ENCODE peak calls at places on chromosomes 3 and 15, in ten cellular contexts. M is heart right ventricle, L is left lung, Z is SK-N-SH, D is body of pancreas, F is heart left ventricle, T is A549, C is IMR-90, H is cardiac fibroblast, E is SJSA1. Q is an unnamed sample.

GRCh38 chr15:93018574-93018973 is 70.4 kb downstream of the RGMA start:
- DNase-seq in H (peak), D (no peak), Z (no peak), L (no peak), M (no peak), F (no peak), C (no peak), E (no peak), T (peak), Q (no peak)

GRCh38 chr15:36358094-36358961 is 221.1 kb upstream of the CDIN1 start:
- DNase-seq in E (peak), C (peak), F (no peak), Z (no peak), L (no peak), T (no peak), D (no peak), H (peak), M (no peak), Q (no peak)

GRCh38 chr15:22868495-22868894 is 30.0 kb downstream of the NIPA2 start:
- DNase-seq in D (no peak), M (no peak), Z (no peak), C (no peak), F (no peak), T (no peak), H (no peak), E (no peak), L (no peak), Q (no peak)

GRCh38 chr3:69008980-69009379 is 4.5 kb downstream of the EOGT start:
- DNase-seq in T (no peak), Z (no peak), E (no peak), F (no peak), L (no peak), M (no peak), D (no peak), H (peak), C (no peak), Q (no peak)

GRCh38 chr15:79003301-79003700 is 58.5 kb upstream of the CTSH start:
- DNase-seq in T (no peak), F (no peak), Z (no peak), H (no peak), D (no peak), L (no peak), M (no peak), E (no peak), C (peak), Q (no peak)

GRCh38 chr3:12476238-12476897 is 7.9 kb upstream of the TSEN2 start:
- DNase-seq in D (no peak), E (no peak), F (no peak), L (no peak), H (peak), M (no peak), Z (no peak), T (peak), C (peak), Q (no peak)

GRCh38 chr3:632571-633170 is 436.1 kb downstream of the CHL1 start:
- DNase-seq in F (no peak), M (no peak), C (peak), D (peak), L (no peak), Z (peak), E (no peak), H (peak), T (peak), Q (peak)

GRCh38 chr15:87669846-87670245 is 586.7 kb downstream of the NTRK3 start:
- DNase-seq in T (no peak), H (no peak), M (no peak), F (no peak), C (no peak), L (no peak), D (no peak), E (no peak), Z (no peak), Q (no peak)

GRCh38 chr15:93026359-93026758 is 62.7 kb downstream of the RGMA start:
- DNase-seq in M (no peak), T (no peak), Z (no peak), C (no peak), E (no peak), H (no peak), F (no peak), L (no peak), D (no peak), Q (no peak)

GRCh38 chr3:31848921-31849320 is 132.1 kb downstream of the OSBPL10 start:
- DNase-seq in M (no peak), T (no peak), H (no peak), E (no peak), L (no peak), F (no peak), Z (no peak), D (no peak), C (no peak), Q (no peak)

GRCh38 chr3:42755681-42756578 is 17.1 kb downstream of the CCDC13 start:
- DNase-seq in D (no peak), M (no peak), E (peak), C (peak), Z (peak), L (no peak), T (peak), F (no peak), H (peak), Q (no peak)

GRCh38 chr15:61195116-61196002 is 33.7 kb downstream of the RORA start:
- DNase-seq in E (peak), F (no peak), T (peak), L (no peak), C (peak), D (no peak), H (peak), Z (peak), M (no peak), Q (peak)

GRCh38 chr15:25909325-25909724 is 46.2 kb upstream of the ATP10A start:
- DNase-seq in L (peak), F (no peak), T (no peak), E (no peak), C (no peak), Z (no peak), D (no peak), M (no peak), H (no peak), Q (no peak)

GRCh38 chr3:107990433-107990832 is 100.4 kb downstream of the CD47 start:
- DNase-seq in Z (no peak), H (no peak), F (no peak), L (no peak), T (no peak), M (no peak), E (no peak), D (no peak), C (no peak), Q (no peak)

GRCh38 chr3:140736863-140737460 is 59.1 kb downstream of the TRIM42 start:
- DNase-seq in E (peak), F (peak), H (peak), T (peak), C (no peak), L (no peak), Z (peak), M (peak), D (peak), Q (peak)

GRCh38 chr15:30990451-30991300 is 752 bp downstream of the MTMR10 start:
- DNase-seq in Z (no peak), C (peak), E (no peak), H (peak), T (no peak), D (no peak), M (no peak), L (no peak), F (no peak), Q (no peak)

GRCh38 chr15:64619880-64620839 is 155.2 kb downstream of the RBPMS2 start:
- DNase-seq in H (peak), T (peak), Z (no peak), F (no peak), L (no peak), M (no peak), C (peak), E (no peak), D (no peak), Q (no peak)

GRCh38 chr3:61877359-61877770 is 316.0 kb downstream of the PTPRG start:
- DNase-seq in F (no peak), D (no peak), T (no peak), H (peak), E (no peak), L (no peak), M (no peak), C (no peak), Z (no peak), Q (no peak)

GRCh38 chr3:26106119-26106690 is 316.3 kb downstream of the OXSM start:
- DNase-seq in F (peak), L (no peak), H (no peak), D (no peak), Z (no peak), T (no peak), C (no peak), M (no peak), E (no peak), Q (no peak)

GRCh38 chr3:12822725-12823373 is 18.5 kb downstream of the RPL32 start:
- DNase-seq in H (peak), F (no peak), Z (no peak), E (no peak), M (no peak), L (no peak), C (peak), D (no peak), T (peak), Q (no peak)

GRCh38 chr3:66809579-66809958 is 188.5 kb upstream of the KBTBD8 start:
- DNase-seq in E (no peak), D (no peak), C (no peak), M (no peak), L (no peak), Z (no peak), H (no peak), F (no peak), T (no peak), Q (no peak)

GRCh38 chr3:67790043-67790442 is 135.6 kb upstream of the SUCLG2 start:
- DNase-seq in L (no peak), T (peak), E (peak), F (no peak), M (peak), H (peak), C (peak), D (peak), Z (peak), Q (no peak)

GRCh38 chr15:68994149-68994548 is 20.3 kb upstream of the NOX5 start:
- DNase-seq in F (no peak), L (no peak), H (peak), M (no peak), D (no peak), Z (no peak), E (peak), T (no peak), C (peak), Q (no peak)

GRCh38 chr15:40029979-40030893 is 8.7 kb downstream of the SRP14 start:
- DNase-seq in E (no peak), C (peak), Z (no peak), D (peak), M (no peak), F (no peak), T (peak), L (no peak), H (peak), Q (no peak)

GRCh38 chr15:42385206-42385979 is 26.1 kb downstream of the CAPN3 start:
- DNase-seq in D (no peak), M (no peak), C (peak), H (peak), T (peak), F (no peak), L (no peak), Z (peak), E (peak), Q (no peak)

GRCh38 chr3:17431477-17432045 is 310.9 kb downstream of the TBC1D5 start:
- DNase-seq in H (peak), L (no peak), M (no peak), F (no peak), D (no peak), T (no peak), E (no peak), C (peak), Z (no peak), Q (no peak)

GRCh38 chr3:194275231-194275671 is 75.9 kb downstream of the CPN2 start:
- DNase-seq in D (no peak), C (no peak), H (peak), Z (no peak), L (no peak), T (peak), F (peak), E (no peak), M (no peak), Q (no peak)

GRCh38 chr3:183494341-183494740 is 61.2 kb downstream of the KLHL6 start:
- DNase-seq in H (no peak), D (no peak), T (no peak), E (no peak), L (no peak), M (no peak), Z (no peak), F (no peak), C (no peak), Q (no peak)

GRCh38 chr3:39941941-39942340 is 132.5 kb downstream of the MYRIP start:
- DNase-seq in E (no peak), F (no peak), C (no peak), T (no peak), Z (no peak), M (no peak), H (no peak), D (peak), L (no peak), Q (no peak)

GRCh38 chr3:112464264-112464663 is 35.0 kb downstream of the BTLA start:
- DNase-seq in E (no peak), Z (no peak), F (no peak), L (no peak), H (peak), M (no peak), D (no peak), T (no peak), C (no peak), Q (no peak)

GRCh38 chr3:172549144-172549543 is 25.9 kb upstream of the TNFSF10 start:
- DNase-seq in L (no peak), Z (no peak), C (peak), H (peak), E (no peak), M (no peak), F (no peak), T (no peak), D (no peak), Q (no peak)

GRCh38 chr3:125512135-125512920 is 7.7 kb downstream of the SNX4 start:
- DNase-seq in F (no peak), T (peak), M (no peak), C (peak), L (no peak), D (no peak), Z (peak), E (no peak), H (peak), Q (no peak)

GRCh38 chr3:184160456-184160855 is 5.3 kb downstream of the DVL3 start:
- DNase-seq in E (peak), H (peak), Z (no peak), D (no peak), C (peak), F (no peak), L (no peak), T (no peak), M (no peak), Q (no peak)

GRCh38 chr15:65087873-65088642 is 11.5 kb downstream of the KBTBD13 start:
- DNase-seq in D (no peak), L (no peak), H (no peak), E (peak), Z (no peak), M (peak), F (peak), T (no peak), C (no peak), Q (no peak)

GRCh38 chr15:74421302-74422245 is 12.2 kb downstream of the SEMA7A start:
- DNase-seq in Z (no peak), H (no peak), F (no peak), E (no peak), M (no peak), T (no peak), L (peak), D (no peak), C (no peak), Q (no peak)

GRCh38 chr15:79046691-79047404 is 43.7 kb downstream of the RASGRF1 start:
- DNase-seq in C (no peak), E (no peak), M (no peak), F (no peak), L (no peak), Z (no peak), D (no peak), T (no peak), H (no peak), Q (no peak)

GRCh38 chr15:92082217-92082843 is 228.8 kb downstream of the SLCO3A1 start:
- DNase-seq in D (peak), L (no peak), Z (peak), C (peak), F (peak), H (peak), T (peak), E (peak), M (peak), Q (peak)

GRCh38 chr15:34347951-34348638 is 5.0 kb downstream of the NUTM1 start:
- DNase-seq in L (no peak), F (no peak), M (no peak), C (no peak), H (no peak), E (no peak), T (no peak), D (no peak), Z (no peak), Q (peak)
- H3K4me3 ChIP-seq in L (no peak), F (no peak), M (no peak), C (no peak), H (no peak), E (no peak), T (no peak), D (no peak), Z (no peak), Q (no peak)

DNA sequence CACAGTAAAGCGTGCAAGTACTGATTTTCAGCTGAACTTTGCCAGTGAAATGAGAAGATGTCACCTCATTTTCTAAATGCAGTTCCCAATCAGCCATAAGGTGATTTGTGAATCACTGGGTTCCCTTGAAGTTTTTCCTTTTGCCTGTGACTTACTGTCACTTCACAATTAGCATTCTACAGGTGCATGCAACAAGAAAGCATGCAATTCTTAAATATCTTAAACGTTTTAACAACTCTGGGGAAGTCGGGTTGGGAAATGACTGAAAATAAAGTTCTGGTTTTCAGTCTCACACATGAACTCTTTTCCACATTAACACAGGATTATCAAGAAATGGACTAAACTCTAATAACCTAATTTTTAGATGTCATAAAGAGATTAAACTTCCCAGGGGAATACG is 5.2 kb downstream of the GSK3B start:
- DNase-seq in M (no peak), C (no peak), F (no peak), Z (no peak), L (no peak), T (no peak), E (no peak), D (no peak), H (no peak), Q (no peak)
- H3K4me3 ChIP-seq in M (peak), C (no peak), F (no peak), Z (no peak), L (no peak), T (no peak), E (no peak), D (no peak), H (no peak), Q (no peak)

DNA sequence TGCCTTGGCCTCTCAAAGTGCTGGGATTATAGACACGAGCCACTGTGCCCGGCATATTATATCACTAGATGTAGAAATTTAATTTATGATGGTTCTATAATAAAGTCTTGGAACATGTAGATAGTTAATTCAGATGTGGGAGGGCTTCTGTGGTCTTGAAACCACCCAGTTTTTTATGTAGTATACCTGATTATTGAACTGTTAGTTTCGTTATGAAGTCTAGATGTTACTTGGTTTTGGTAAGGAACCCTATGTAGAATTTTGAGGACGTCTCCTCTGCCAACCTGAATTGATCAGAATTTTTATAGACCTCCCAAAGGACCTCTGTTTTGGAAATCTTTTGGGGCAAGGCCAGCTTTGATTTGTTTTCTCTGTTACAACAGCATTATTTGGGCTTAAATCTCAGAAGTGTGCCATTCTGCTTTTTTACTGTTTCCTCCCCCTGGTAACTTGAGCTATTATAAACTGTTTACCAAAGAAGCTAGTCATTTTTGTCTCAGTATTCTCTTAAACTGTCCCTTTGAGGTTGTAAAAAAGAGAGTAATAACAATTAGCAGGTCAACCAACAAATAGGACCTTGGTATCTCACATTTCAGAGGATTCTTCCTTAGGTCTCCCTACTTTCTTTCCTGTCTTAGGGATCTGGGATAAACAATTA is 20.8 kb downstream of the AKAP13 start:
- DNase-seq in E (no peak), F (no peak), D (no peak), T (no peak), H (no peak), C (no peak), Z (no peak), L (no peak), M (no peak), Q (no peak)
- H3K4me3 ChIP-seq in E (no peak), F (no peak), D (no peak), T (no peak), H (no peak), C (no peak), Z (no peak), L (no peak), M (no peak), Q (no peak)

GRCh38 chr15:94844188-94844532 is 612.8 kb downstream of the MCTP2 start:
- DNase-seq in L (no peak), F (no peak), Z (no peak), D (no peak), T (no peak), M (no peak), C (no peak), H (no peak), E (no peak), Q (no peak)
- H3K4me3 ChIP-seq in L (no peak), F (no peak), Z (no peak), D (no peak), T (no peak), M (peak), C (no peak), H (no peak), E (no peak), Q (no peak)

DNA sequence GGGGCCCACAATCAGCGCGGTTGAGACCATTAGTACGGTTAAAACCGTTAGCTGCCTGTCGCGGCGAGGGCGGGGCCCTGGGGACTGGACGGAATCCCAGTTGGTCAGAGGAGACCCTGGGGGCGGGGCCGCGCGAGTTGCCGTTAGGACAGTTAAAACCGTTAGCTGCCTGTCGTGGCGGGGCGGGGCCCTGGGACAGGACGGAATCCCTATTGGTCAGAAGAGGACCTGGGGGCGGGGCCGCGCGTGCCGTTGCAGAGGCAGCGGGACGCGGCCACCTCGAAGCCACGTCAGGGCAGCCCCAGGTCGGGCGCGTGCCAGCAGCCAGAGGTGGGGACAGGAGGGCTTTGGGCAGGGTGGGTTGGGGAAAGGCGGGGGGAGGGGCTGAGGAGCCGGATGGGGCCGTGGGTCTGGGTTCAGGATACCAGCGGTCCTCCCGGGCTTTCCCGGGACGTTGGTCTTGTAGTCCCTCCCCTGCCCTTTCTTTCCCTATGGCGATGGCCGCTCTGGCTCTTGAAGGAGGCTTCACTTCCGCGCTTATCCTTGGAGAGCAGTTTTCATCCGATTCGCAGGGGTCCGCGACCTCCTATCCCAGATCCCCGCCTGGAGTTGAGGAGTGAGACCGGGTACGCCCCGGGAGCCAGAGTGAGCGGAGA is 28.0 kb downstream of the KLHDC8B start:
- DNase-seq in D (peak), E (peak), M (peak), L (peak), C (peak), H (peak), T (no peak), F (peak), Z (peak), Q (peak)
- H3K4me3 ChIP-seq in D (no peak), E (peak), M (peak), L (peak), C (no peak), H (peak), T (no peak), F (peak), Z (no peak), Q (no peak)